ENCODE peak calls at places on chromosomes 12 and 14, in seven cellular contexts. One of them, this sample, is unnamed.

GRCh38 chr12:15852383-15852782 is 29.8 kb upstream of the STRAP start:
- DNase-seq in A549: peak; percentile 49
- DNase-seq in fibroblast of mammary gland: peak; percentile 93
- DNase-seq in H9: no peak
- DNase-seq in WTC11: no peak
- DNase-seq in left ventricle myocardium inferior: no peak
- DNase-seq in endothelial cell: no peak
- DNase-seq in this sample: peak; percentile 38

GRCh38 chr12:43988838-43989560 is 153.1 kb downstream of the TMEM117 start:
- DNase-seq in H9: no peak
- DNase-seq in A549: no peak
- DNase-seq in left ventricle myocardium inferior: no peak
- DNase-seq in fibroblast of mammary gland: peak; percentile 17
- DNase-seq in endothelial cell: no peak
- DNase-seq in WTC11: no peak
- DNase-seq in this sample: no peak

GRCh38 chr14:75022655-75023054 is 19.9 kb downstream of the EIF2B2 start:
- DNase-seq in WTC11: peak; percentile 48
- DNase-seq in endothelial cell: peak; percentile 26
- DNase-seq in fibroblast of mammary gland: no peak
- DNase-seq in H9: peak; percentile 40
- DNase-seq in left ventricle myocardium inferior: peak; percentile 67
- DNase-seq in A549: peak; percentile 59
- DNase-seq in this sample: no peak

GRCh38 chr14:29908652-29909577 is 18.7 kb downstream of the PRKD1 start:
- DNase-seq in A549: no peak
- DNase-seq in left ventricle myocardium inferior: no peak
- DNase-seq in H9: no peak
- DNase-seq in endothelial cell: no peak
- DNase-seq in WTC11: no peak
- DNase-seq in fibroblast of mammary gland: no peak
- DNase-seq in this sample: no peak

GRCh38 chr14:93496856-93497255 is 66.1 kb downstream of the UNC79 start:
- DNase-seq in left ventricle myocardium inferior: no peak
- DNase-seq in A549: no peak
- DNase-seq in WTC11: no peak
- DNase-seq in fibroblast of mammary gland: no peak
- DNase-seq in endothelial cell: no peak
- DNase-seq in H9: no peak
- DNase-seq in this sample: no peak

GRCh38 chr12:44874981-44875416 is 1.1 kb downstream of the NELL2 start:
- DNase-seq in H9: peak; percentile 57
- DNase-seq in A549: peak; percentile 2
- DNase-seq in endothelial cell: peak; percentile 5
- DNase-seq in WTC11: peak; percentile 31
- DNase-seq in fibroblast of mammary gland: no peak
- DNase-seq in left ventricle myocardium inferior: no peak
- DNase-seq in this sample: no peak

GRCh38 chr12:7716391-7716790 is 5.2 kb downstream of the DPPA3 start:
- DNase-seq in left ventricle myocardium inferior: no peak
- DNase-seq in H9: no peak
- DNase-seq in fibroblast of mammary gland: peak; percentile 20
- DNase-seq in WTC11: no peak
- DNase-seq in A549: peak; percentile 43
- DNase-seq in endothelial cell: no peak
- DNase-seq in this sample: peak; percentile 2

GRCh38 chr14:78902010-78902623 is 731.9 kb downstream of the NRXN3 start:
- DNase-seq in WTC11: peak; percentile 55
- DNase-seq in endothelial cell: peak; percentile 66
- DNase-seq in fibroblast of mammary gland: peak; percentile 45
- DNase-seq in left ventricle myocardium inferior: peak; percentile 14
- DNase-seq in A549: peak; percentile 34
- DNase-seq in H9: peak; percentile 50
- DNase-seq in this sample: peak; percentile 24

GRCh38 chr12:21823581-21823980 is 49.1 kb upstream of the KCNJ8 start:
- DNase-seq in WTC11: peak; percentile 12
- DNase-seq in left ventricle myocardium inferior: peak; percentile 65
- DNase-seq in H9: no peak
- DNase-seq in fibroblast of mammary gland: peak; percentile 54
- DNase-seq in endothelial cell: no peak
- DNase-seq in A549: no peak
- DNase-seq in this sample: no peak

GRCh38 chr12:96500686-96501085 is 11.3 kb downstream of the CFAP54 start:
- DNase-seq in H9: no peak
- DNase-seq in fibroblast of mammary gland: peak; percentile 53
- DNase-seq in A549: no peak
- DNase-seq in WTC11: no peak
- DNase-seq in left ventricle myocardium inferior: no peak
- DNase-seq in endothelial cell: no peak
- DNase-seq in this sample: peak; percentile 21

GRCh38 chr12:98803468-98804209 is 158.5 kb downstream of the APAF1 start:
- DNase-seq in left ventricle myocardium inferior: no peak
- DNase-seq in WTC11: no peak
- DNase-seq in fibroblast of mammary gland: peak; percentile 14
- DNase-seq in H9: no peak
- DNase-seq in endothelial cell: no peak
- DNase-seq in A549: peak; percentile 12
- DNase-seq in this sample: no peak
- TF ChIP-seq CTCF in left ventricle myocardium inferior: no peak
- TF ChIP-seq CTCF in WTC11: no peak
- TF ChIP-seq CTCF in fibroblast of mammary gland: no peak
- TF ChIP-seq CTCF in H9: no peak
- TF ChIP-seq CTCF in endothelial cell: no peak
- TF ChIP-seq CTCF in A549: no peak
- TF ChIP-seq CTCF in this sample: peak; percentile 23

DNA sequence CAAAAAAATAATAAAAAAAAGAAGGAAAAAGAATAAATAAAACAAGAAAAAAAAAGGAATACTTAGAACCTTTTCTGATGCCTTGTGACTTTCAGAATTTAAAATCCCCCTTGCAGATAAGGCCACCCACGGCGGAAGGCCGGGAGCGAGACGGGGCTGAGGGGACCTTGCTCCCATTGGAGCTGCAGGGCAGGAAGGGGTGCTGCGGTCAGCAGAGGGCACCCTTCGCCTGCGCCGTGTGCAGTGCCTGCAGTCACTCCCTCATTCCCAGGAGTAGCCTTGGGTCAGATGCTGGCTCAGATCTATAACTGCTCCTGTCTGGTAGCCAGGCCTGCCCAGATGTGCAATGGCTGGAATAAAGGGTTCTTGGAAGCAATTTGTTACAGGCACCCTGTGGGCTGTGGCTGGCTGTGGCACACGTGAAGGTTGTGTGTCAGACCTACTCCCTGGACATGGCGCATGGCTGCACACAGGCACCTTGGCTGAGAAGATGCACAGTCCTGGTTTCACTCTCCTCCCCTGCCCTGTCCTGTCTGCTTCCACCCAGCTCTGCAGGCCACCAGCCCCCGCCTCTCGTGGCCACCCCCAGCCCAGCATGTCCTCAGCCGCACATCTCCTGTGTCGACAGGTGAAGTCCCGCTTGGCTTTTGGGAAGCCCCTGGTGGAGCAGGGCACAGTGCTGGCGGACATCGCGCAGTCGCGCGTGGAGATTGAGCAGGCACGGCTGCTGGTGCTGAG is 13.4 kb upstream of the ALDH2 start:
- DNase-seq in H9: peak; percentile 80
- DNase-seq in WTC11: peak; percentile 75
- DNase-seq in fibroblast of mammary gland: peak; percentile 69
- DNase-seq in A549: peak; percentile 63
- DNase-seq in left ventricle myocardium inferior: peak; percentile 61
- DNase-seq in endothelial cell: peak; percentile 67
- DNase-seq in this sample: no peak
- TF ChIP-seq CTCF in H9: peak; percentile 95
- TF ChIP-seq CTCF in WTC11: peak; percentile 62
- TF ChIP-seq CTCF in fibroblast of mammary gland: peak; percentile 73
- TF ChIP-seq CTCF in A549: peak; percentile 79
- TF ChIP-seq CTCF in left ventricle myocardium inferior: peak; percentile 88
- TF ChIP-seq CTCF in endothelial cell: peak; percentile 32
- TF ChIP-seq CTCF in this sample: peak; percentile 78

DNA sequence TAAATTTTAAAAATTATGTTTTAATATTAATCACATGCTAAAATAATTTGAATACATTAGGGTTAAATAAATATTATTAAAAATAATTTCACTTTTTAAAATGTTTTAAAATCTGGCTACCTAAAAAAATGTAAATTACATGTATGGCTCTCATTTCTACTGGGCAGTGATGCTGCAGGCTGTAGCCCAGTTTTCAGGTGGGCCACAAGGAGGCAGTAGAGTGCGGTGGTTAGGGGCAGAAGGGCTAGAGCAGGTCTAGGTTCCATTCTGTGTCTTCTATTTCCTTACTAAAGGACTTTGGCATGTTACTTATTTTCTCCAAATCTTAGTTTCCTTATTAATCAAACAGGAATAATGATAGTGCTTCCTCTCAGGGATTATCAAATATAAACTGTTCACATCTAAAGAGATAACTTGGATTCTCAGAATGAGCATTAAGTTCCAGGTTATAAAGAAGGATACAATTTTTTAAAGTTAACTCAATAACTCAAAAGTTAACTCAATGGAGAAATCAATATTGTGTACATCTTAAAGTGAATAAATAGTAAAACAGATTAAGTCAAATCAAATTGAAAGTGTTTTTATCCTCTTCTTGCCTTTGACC is 54.9 kb upstream of the OVCH1 start:
- DNase-seq in WTC11: peak; percentile 82
- DNase-seq in H9: peak; percentile 79
- DNase-seq in A549: peak; percentile 43
- DNase-seq in fibroblast of mammary gland: peak; percentile 70
- DNase-seq in endothelial cell: peak; percentile 86
- DNase-seq in left ventricle myocardium inferior: peak; percentile 62
- DNase-seq in this sample: peak; percentile 23
- TF ChIP-seq CTCF in WTC11: peak; percentile 84
- TF ChIP-seq CTCF in H9: peak; percentile 98
- TF ChIP-seq CTCF in A549: peak; percentile 54
- TF ChIP-seq CTCF in fibroblast of mammary gland: peak; percentile 98
- TF ChIP-seq CTCF in endothelial cell: peak; percentile 80
- TF ChIP-seq CTCF in left ventricle myocardium inferior: peak; percentile 94
- TF ChIP-seq CTCF in this sample: peak; percentile 85

DNA sequence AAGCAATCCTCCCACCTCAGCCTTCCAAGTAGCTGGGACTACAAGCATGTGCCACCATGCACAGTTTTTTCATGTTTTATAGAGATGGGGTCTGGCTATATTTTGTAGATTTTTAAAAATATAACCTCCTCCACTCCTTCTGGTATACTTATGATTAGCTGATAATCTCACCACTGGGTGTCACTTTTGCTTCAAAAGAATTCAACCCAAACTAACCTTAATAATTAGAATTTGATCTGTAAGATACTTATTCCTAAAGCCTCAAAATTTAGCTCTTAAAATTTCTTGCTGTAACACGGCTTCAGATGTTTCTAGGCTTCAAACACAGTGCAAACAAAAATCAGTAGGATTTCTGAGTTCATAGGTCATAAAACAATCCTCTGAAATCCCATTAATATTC is 130.3 kb downstream of the CEP83 start:
- DNase-seq in endothelial cell: no peak
- DNase-seq in A549: no peak
- DNase-seq in fibroblast of mammary gland: no peak
- DNase-seq in left ventricle myocardium inferior: no peak
- DNase-seq in H9: no peak
- DNase-seq in WTC11: no peak
- DNase-seq in this sample: no peak
- TF ChIP-seq CTCF in endothelial cell: no peak
- TF ChIP-seq CTCF in A549: peak; percentile 19
- TF ChIP-seq CTCF in fibroblast of mammary gland: peak; percentile 7
- TF ChIP-seq CTCF in left ventricle myocardium inferior: peak; percentile 41
- TF ChIP-seq CTCF in H9: no peak
- TF ChIP-seq CTCF in WTC11: no peak
- TF ChIP-seq CTCF in this sample: peak; percentile 42

DNA sequence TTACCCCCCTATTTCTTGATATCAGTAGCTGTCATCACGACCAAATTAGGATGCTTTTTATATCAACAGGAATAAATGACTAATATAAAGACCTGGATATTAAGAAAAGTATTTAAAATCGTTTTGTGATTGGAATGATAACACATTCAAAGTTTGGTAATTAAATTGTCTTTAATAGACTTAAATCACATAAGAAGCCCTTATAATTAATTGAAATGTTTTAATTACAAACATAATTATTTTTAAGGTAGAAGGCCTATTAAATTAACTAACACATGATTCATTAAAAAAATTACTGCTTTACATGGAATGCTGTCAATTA is 412.4 kb downstream of the FUT8 start:
- DNase-seq in H9: no peak
- DNase-seq in WTC11: no peak
- DNase-seq in left ventricle myocardium inferior: no peak
- DNase-seq in endothelial cell: no peak
- DNase-seq in A549: no peak
- DNase-seq in fibroblast of mammary gland: no peak
- DNase-seq in this sample: no peak
- TF ChIP-seq CTCF in H9: no peak
- TF ChIP-seq CTCF in WTC11: no peak
- TF ChIP-seq CTCF in left ventricle myocardium inferior: no peak
- TF ChIP-seq CTCF in endothelial cell: peak; percentile 40
- TF ChIP-seq CTCF in A549: no peak
- TF ChIP-seq CTCF in fibroblast of mammary gland: no peak
- TF ChIP-seq CTCF in this sample: peak; percentile 58

DNA sequence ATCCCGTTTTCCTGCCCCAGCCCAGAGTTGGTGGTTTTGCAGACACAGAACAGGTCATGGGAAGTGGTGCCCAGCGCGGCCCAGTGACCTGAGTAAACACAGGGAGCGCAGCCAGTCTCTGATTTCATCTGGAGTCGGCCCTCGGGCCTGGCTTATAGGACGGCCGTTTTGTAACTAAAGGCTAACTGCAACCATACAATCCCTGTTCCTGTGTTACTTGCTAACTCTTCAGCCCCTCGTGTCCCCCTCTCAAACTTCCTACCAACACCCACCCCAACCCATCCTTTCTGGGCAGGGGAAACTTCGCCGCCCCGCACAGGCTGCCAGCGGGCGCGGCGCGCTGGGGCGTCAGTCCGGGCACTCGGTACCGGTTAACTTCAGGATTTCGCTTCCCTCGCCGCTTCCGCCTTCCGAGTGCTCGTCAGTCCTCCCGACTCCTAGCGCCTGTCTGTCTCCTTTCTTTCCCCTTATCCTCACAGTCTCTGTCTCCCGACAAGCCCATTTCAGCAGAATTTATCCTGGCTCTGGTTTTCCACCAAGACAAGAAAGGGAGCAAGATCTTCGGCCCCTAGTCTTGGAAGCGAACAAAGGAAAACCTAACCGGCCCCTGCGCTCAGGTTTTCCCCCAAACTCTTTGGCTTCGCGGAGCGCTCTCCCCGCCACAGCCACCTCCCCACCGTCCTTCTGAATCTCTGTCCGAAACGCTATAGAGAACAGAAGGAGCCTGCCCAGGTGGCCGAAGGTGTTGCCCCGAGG is 2.0 kb downstream of the SIX1 start:
- DNase-seq in endothelial cell: peak; percentile 39
- DNase-seq in WTC11: peak; percentile 49
- DNase-seq in A549: peak; percentile 54
- DNase-seq in fibroblast of mammary gland: peak; percentile 79
- DNase-seq in H9: peak; percentile 66
- DNase-seq in left ventricle myocardium inferior: no peak
- DNase-seq in this sample: peak; percentile 48
- TF ChIP-seq CTCF in endothelial cell: no peak
- TF ChIP-seq CTCF in WTC11: no peak
- TF ChIP-seq CTCF in A549: no peak
- TF ChIP-seq CTCF in fibroblast of mammary gland: no peak
- TF ChIP-seq CTCF in H9: no peak
- TF ChIP-seq CTCF in left ventricle myocardium inferior: no peak
- TF ChIP-seq CTCF in this sample: no peak

GRCh38 chr14:95157195-95157986 is at the start of gene DICER1:
- DNase-seq in H9: peak; percentile 95
- DNase-seq in fibroblast of mammary gland: peak; percentile 88
- DNase-seq in endothelial cell: peak; percentile 99
- DNase-seq in left ventricle myocardium inferior: peak; percentile 97
- DNase-seq in A549: peak; percentile 95
- DNase-seq in WTC11: peak; percentile 96
- DNase-seq in this sample: peak; percentile 87
- TF ChIP-seq CTCF in H9: no peak
- TF ChIP-seq CTCF in fibroblast of mammary gland: no peak
- TF ChIP-seq CTCF in endothelial cell: no peak
- TF ChIP-seq CTCF in left ventricle myocardium inferior: no peak
- TF ChIP-seq CTCF in A549: no peak
- TF ChIP-seq CTCF in WTC11: no peak
- TF ChIP-seq CTCF in this sample: no peak